ENCODE peak calls at places on chromosome 15, in seven cellular contexts. C is breast epithelium; Y is kidney; I is DND-41; R is thoracic aorta; H is CD8-positive, alpha-beta T cell; Q is endothelial cell of umbilical vein. X is an unnamed sample. For H3K4me1, the result is how much of the 10 kb centered on the place peaks cover.

GRCh38 chr15:56736308-56736707 is 3.0 kb upstream of the ZNF280D start:
- DNase-seq in H (no peak), Q (peak), I (no peak), Y (no peak), R (no peak), C (no peak), X (peak)

GRCh38 chr15:31148622-31149505 is 47.3 kb upstream of the TRPM1 start:
- DNase-seq in R (no peak), I (no peak), Q (no peak), Y (no peak), C (peak), H (no peak), X (no peak)

GRCh38 chr15:28003302-28004037 is 95.6 kb downstream of the OCA2 start:
- DNase-seq in Q (no peak), C (no peak), I (no peak), R (no peak), Y (no peak), H (no peak), X (no peak)

GRCh38 chr15:63287109-63287508 is 9.7 kb downstream of the APH1B start:
- DNase-seq in I (no peak), C (no peak), H (no peak), R (no peak), Y (no peak), Q (peak), X (no peak)

GRCh38 chr15:70039917-70040316 is 57.8 kb downstream of the TLE3 start:
- DNase-seq in I (no peak), C (no peak), R (no peak), Q (no peak), Y (no peak), H (no peak), X (no peak)

GRCh38 chr15:65828566-65828965 is 36.5 kb upstream of the DENND4A start:
- DNase-seq in I (no peak), Y (no peak), H (no peak), R (no peak), C (no peak), Q (no peak), X (no peak)

GRCh38 chr15:80173022-80173759 is 20.4 kb downstream of the FAH start:
- DNase-seq in C (peak), R (no peak), I (peak), Y (no peak), Q (peak), H (peak), X (peak)

GRCh38 chr15:44315164-44315563 is 26.6 kb downstream of the GOLM2 start:
- DNase-seq in Y (no peak), H (no peak), C (no peak), Q (no peak), I (no peak), R (no peak), X (no peak)

GRCh38 chr15:26628879-26629529 is 143.9 kb downstream of the GABRB3 start:
- DNase-seq in Q (peak), C (peak), H (no peak), I (no peak), Y (peak), R (no peak), X (no peak)

GRCh38 chr15:66065325-66065724 is 188.2 kb downstream of the MEGF11 start:
- DNase-seq in H (no peak), R (no peak), I (no peak), Q (no peak), Y (peak), C (no peak), X (no peak)

GRCh38 chr15:90571063-90571541 is 41.4 kb downstream of the CRTC3 start:
- DNase-seq in H (no peak), Q (no peak), R (peak), Y (no peak), I (no peak), C (peak), X (no peak)

GRCh38 chr15:85639752-85640381 is 154.9 kb downstream of the KLHL25 start:
- DNase-seq in R (no peak), C (no peak), H (no peak), Y (no peak), I (no peak), Q (no peak), X (peak)

GRCh38 chr15:37788767-37789391 is 145.6 kb upstream of the TMCO5A start:
- DNase-seq in C (no peak), Y (no peak), I (no peak), R (no peak), Q (no peak), H (no peak), X (no peak)

GRCh38 chr15:69300129-69300588 is 1.4 kb downstream of the PAQR5 start:
- DNase-seq in C (no peak), I (no peak), Q (no peak), R (no peak), H (no peak), Y (no peak), X (no peak)

GRCh38 chr15:97547381-97547780 is 413.1 kb upstream of the ARRDC4 start:
- DNase-seq in Y (no peak), I (no peak), H (no peak), Q (no peak), R (no peak), C (no peak), X (no peak)

GRCh38 chr15:74257105-74257504 is 21.0 kb downstream of the CCDC33 start:
- DNase-seq in Y (no peak), H (no peak), I (no peak), C (no peak), Q (no peak), R (no peak), X (no peak)

GRCh38 chr15:90291679-90292356 is 26.3 kb downstream of the NGRN start:
- DNase-seq in R (no peak), Q (no peak), C (no peak), H (no peak), Y (no peak), I (peak), X (peak)

GRCh38 chr15:97200161-97200560 is 760.3 kb upstream of the ARRDC4 start:
- DNase-seq in Y (no peak), C (no peak), I (no peak), R (no peak), Q (no peak), H (no peak), X (no peak)

GRCh38 chr15:99732268-99732641 is 982 bp downstream of the LYSMD4 start:
- DNase-seq in H (no peak), R (no peak), I (no peak), Q (no peak), Y (no peak), C (no peak), X (no peak)

GRCh38 chr15:63349621-63350020 is 32.0 kb downstream of the CA12 start:
- DNase-seq in C (no peak), R (no peak), Q (no peak), H (no peak), Y (no peak), I (no peak), X (no peak)

GRCh38 chr15:37014137-37014536 is 86.2 kb downstream of the MEIS2 start:
- DNase-seq in I (no peak), Q (no peak), C (no peak), R (no peak), H (no peak), Y (no peak), X (no peak)

GRCh38 chr15:29066848-29067247 is 181.1 kb downstream of the APBA2 start:
- DNase-seq in R (no peak), Q (no peak), I (no peak), C (no peak), Y (no peak), H (no peak), X (no peak)

GRCh38 chr15:49506341-49506740 is 83.3 kb downstream of the FGF7 start:
- DNase-seq in I (no peak), Y (no peak), C (no peak), H (no peak), Q (no peak), R (no peak), X (no peak)

GRCh38 chr15:57028176-57028575 is 109.7 kb downstream of the TCF12 start:
- DNase-seq in I (no peak), H (no peak), R (no peak), C (no peak), Y (no peak), Q (no peak), X (no peak)

GRCh38 chr15:96360581-96361308 is 30.2 kb downstream of the NR2F2 start:
- DNase-seq in I (no peak), Y (peak), Q (peak), R (no peak), H (no peak), C (no peak), X (no peak)

DNA sequence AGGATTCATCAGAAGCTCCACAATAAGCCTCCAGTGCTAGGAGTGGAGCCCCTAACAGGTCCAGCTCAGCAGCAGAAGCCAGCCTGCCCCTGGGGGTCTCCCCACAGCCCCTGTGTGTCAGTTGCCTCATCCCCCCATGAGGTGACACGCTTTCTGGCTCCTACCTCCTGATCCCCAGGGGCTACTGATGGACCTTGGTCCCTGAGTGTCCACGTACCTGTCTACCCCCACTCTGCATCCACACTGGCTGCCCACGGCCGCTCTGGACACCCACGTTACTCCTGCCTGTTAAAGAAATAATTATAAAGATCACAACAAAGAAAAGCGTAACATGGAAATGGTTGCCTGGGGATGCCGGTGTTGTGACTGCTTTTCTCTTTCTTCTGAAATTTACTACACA is 143.1 kb downstream of the CHSY1 start:
- DNase-seq in I (no peak), R (no peak), Q (no peak), Y (no peak), C (no peak), H (no peak), X (no peak)
- H3K4me1 ChIP-seq in I (under half), R (under half), Q (under half), Y (under half), C (under half), H (under half), X (under half)

DNA sequence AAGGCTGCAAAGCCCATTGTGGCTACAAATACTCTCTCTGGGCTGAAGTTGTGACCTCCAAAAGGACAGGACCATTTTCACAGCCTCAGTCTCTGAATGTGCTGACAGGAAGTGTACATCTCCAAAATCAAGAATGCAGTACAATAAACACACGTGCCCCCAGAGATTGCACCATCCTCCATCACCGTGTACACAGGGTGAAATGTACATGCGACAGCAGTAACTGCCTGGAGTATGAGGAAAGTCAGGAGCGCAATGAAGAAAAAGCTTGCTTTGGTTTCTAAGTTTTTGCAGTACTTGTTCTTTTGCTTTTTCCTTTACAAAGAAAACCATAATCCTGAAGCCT is 24.9 kb downstream of the BMF start:
- DNase-seq in C (no peak), Y (no peak), H (no peak), Q (no peak), R (no peak), I (no peak), X (no peak)
- H3K4me1 ChIP-seq in C (under half), Y (under half), H (under half), Q (under half), R (under half), I (under half), X (half or more)

GRCh38 chr15:52678036-52678467 is 1.1 kb downstream of the ATOSA start:
- DNase-seq in I (peak), R (peak), Y (peak), C (peak), Q (peak), H (peak), X (peak)

GRCh38 chr15:52678468-52679231 is 538 bp downstream of the ATOSA start:
- DNase-seq in H (peak), Y (peak), I (peak), C (peak), Q (peak), R (peak), X (peak)

GRCh38 chr15:52680041-52680391 is 828 bp upstream of the ATOSA start:
- DNase-seq in R (no peak), I (no peak), Y (no peak), Q (peak), H (no peak), C (no peak), X (peak)

GRCh38 chr15:52680756-52681155 is 1.6 kb upstream of the ATOSA start:
- DNase-seq in I (no peak), H (no peak), Y (no peak), Q (no peak), R (no peak), C (no peak), X (no peak)

DNA sequence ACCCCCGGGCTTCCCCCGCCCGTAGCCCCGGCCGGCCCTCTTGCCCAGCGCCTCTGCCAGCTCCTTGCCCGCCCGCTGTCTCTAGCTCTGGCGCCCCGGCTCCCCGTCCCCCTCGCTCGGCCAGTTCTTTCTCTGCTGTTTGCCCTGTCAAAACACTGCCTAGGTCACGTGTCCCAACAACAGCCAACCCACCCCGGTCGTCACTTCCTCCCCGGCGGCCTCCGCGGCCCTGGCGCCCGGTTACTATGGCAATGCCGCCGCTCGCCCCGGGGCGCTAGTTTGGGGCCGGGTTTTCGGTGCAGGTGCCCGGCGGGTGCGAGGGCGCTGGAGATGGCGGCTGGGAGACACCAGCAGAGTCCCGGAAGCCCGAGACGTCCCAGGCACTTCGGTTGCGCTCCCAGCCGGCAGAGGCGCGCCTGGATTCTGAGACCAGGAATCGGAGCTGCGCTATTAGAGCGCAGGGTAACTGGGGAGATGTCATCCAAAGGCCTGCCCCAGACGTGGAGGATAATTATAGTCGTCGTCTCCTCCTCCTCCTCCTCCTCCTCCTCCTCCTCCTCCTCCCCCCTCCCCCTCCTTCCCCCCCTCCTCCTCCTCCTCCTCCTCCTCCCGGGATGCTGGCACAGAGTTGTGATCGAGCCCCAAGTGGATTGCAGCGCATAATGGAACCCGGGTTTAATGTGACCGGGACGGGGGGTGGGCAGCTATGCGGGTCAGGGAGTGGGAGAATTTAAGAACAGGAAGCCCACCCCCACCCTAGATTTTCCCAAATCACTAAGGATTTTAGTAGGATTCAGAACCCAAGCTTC is at the start of gene ATOSA:
- DNase-seq in Y (peak), R (peak), Q (peak), I (peak), H (peak), C (peak), X (peak)
- H3K4me1 ChIP-seq in Y (under half), R (under half), Q (under half), I (under half), H (half or more), C (under half), X (under half)

DNA sequence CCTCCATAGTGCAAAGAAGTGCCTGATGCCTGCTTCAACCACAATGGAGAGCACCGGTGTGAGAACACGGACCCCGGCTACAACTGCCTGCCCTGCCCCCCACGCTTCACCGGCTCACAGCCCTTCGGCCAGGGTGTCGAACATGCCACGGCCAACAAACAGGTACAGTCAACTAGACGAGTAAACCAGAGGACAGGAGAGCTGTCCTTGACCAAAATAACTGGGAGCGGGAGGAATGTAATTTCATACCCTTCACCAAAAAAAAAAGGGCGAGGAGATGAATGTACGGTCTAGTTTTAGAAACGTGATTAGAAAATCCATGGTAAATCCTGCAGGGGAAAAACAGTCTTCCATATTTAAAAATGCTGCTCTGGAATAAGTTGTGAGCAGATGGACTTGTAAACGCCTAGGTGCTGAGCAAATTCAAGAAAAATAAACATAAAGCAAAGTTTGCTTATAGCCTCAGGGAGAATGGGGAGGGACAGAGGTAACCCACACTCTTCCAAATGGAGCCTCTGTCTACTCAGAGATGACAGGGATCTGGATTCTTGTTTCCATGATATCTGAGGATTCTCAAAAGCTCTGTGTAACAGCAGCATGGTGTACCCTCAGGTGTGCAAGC is 8.4 kb downstream of the THBS1 start:
- DNase-seq in Q (no peak), Y (no peak), C (no peak), H (no peak), I (no peak), R (no peak), X (no peak)
- H3K4me1 ChIP-seq in Q (under half), Y (under half), C (under half), H (under half), I (under half), R (under half), X (under half)

GRCh38 chr15:32869814-32870213 is 152.0 kb downstream of the GREM1 start:
- DNase-seq in I (no peak), C (no peak), Q (no peak), H (no peak), R (no peak), Y (no peak), X (no peak)
- H3K4me1 ChIP-seq in I (under half), C (under half), Q (under half), H (under half), R (under half), Y (under half), X (under half)

GRCh38 chr15:52254331-52254730 is 41.3 kb downstream of the MYO5C start:
- DNase-seq in Q (peak), C (no peak), I (no peak), R (no peak), H (no peak), Y (no peak), X (peak)
- H3K4me1 ChIP-seq in Q (under half), C (under half), I (under half), R (under half), H (under half), Y (under half), X (under half)

GRCh38 chr15:67803299-67803698 is 22.0 kb upstream of the SKOR1 start:
- DNase-seq in Q (no peak), R (no peak), Y (no peak), C (no peak), I (no peak), H (no peak), X (no peak)
- H3K4me1 ChIP-seq in Q (under half), R (under half), Y (under half), C (under half), I (under half), H (under half), X (under half)

DNA sequence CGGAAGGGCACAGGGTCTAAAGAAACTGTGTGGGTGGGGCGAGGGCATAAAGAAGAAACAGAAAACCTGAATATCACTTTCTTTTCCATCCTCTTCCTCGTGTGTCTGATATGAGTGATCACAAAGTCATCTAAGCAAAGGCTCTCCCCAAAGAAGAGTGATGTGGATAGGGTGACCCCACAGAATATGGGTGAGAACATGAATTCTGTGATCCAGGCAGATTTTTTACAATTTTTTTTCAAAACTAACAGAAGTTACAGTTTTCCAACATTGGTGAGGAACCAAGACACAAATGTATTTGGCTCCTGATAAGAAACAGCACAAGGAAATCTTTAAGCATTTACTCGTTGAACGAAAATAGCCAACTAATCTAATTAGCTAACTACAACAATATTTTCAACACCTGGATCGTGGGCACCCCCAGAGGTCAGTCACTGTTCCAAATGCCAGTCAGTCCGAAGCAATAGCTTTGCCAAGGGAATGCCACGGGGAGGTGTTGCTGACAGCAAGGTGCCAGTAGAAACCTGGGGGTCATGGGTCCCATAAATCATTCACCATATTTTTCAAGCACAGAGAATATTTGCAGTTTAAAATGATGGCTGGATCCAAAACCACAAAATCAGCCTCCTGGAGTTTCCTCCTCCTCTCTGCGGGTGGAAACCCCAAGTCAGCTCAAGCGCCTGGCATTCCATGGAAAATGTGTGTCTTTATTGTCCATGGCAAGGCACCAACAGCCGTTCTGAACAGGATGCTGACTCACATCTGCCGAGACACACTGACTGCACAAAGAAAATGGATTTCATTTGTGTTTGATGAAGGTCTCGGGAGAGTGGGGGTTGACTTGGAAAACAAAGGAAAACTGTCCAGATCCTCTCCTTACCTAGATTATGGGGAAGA is 26.7 kb downstream of the ANXA2 start:
- DNase-seq in R (peak), Y (peak), H (no peak), I (no peak), Q (peak), C (peak), X (peak)
- H3K4me1 ChIP-seq in R (half or more), Y (under half), H (under half), I (under half), Q (half or more), C (under half), X (half or more)

DNA sequence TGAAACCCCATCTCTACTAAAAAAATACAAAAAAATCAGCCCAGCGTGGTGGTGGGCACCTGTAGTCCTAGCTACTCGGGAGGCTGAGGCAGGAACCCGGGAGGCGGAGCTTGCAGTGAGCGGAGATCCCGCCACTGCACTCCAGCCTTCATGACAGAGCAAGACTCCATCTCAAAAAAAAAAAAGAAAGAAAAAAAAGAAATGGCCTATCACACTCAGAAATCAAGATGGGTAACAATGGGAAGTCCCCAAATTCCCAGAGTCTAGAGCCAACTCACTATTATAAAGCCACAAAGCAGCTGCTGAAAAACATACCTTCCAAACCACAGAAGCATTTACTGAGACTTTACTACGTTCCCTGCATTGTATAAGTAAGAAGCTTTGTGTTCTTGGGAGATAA is 7.5 kb downstream of the HDGFL3 start:
- DNase-seq in Q (no peak), C (no peak), R (no peak), H (no peak), I (no peak), Y (no peak), X (no peak)
- H3K4me1 ChIP-seq in Q (under half), C (under half), R (under half), H (under half), I (under half), Y (under half), X (under half)